ENCODE peak calls at places on chromosomes 16 and 17, in six cellular contexts. A is RWPE1, E is T-helper 1 cell, K is progenitor cell of endocrine pancreas, X is ureter, J is HuH-7.5. Y is an unnamed sample.

GRCh38 chr17:246851-247421 is 65.5 kb upstream of the DOC2B start:
- DNase-seq in A (no peak), E (no peak), K (no peak), X (no peak), J (no peak), Y (peak)

GRCh38 chr16:3188925-3189825 is 1.2 kb downstream of the OR1F1 start:
- DNase-seq in A (peak), E (peak), K (no peak), X (no peak), J (no peak), Y (no peak)

GRCh38 chr17:50883850-50884291 is 17.7 kb upstream of the TOB1 start:
- DNase-seq in A (no peak), E (no peak), K (no peak), X (no peak), J (no peak), Y (no peak)

GRCh38 chr17:51508048-51508447 is 247.7 kb downstream of the UTP18 start:
- DNase-seq in A (no peak), E (no peak), K (no peak), X (no peak), J (no peak), Y (no peak)

GRCh38 chr17:72517413-72518237 is 396.8 kb downstream of the SOX9 start:
- DNase-seq in A (no peak), E (no peak), K (no peak), X (no peak), J (no peak), Y (no peak)

GRCh38 chr17:17300624-17301568 is 2.3 kb upstream of the NT5M start:
- DNase-seq in A (peak), E (peak), K (peak), X (no peak), J (peak), Y (peak)

GRCh38 chr17:33750943-33751701 is 458.0 kb upstream of the ASIC2 start:
- DNase-seq in A (peak), E (peak), K (peak), X (peak), J (peak), Y (no peak)

GRCh38 chr16:10817514-10817913 is 1.1 kb downstream of the TVP23A start:
- DNase-seq in A (no peak), E (no peak), K (no peak), X (no peak), J (no peak), Y (no peak)

GRCh38 chr16:64408699-64409098 is 713.2 kb downstream of the CDH11 start:
- DNase-seq in A (no peak), E (no peak), K (no peak), X (no peak), J (no peak), Y (no peak)

GRCh38 chr17:2244545-2245525 is 58.8 kb downstream of the SMG6 start:
- DNase-seq in A (peak), E (peak), K (peak), X (peak), J (peak), Y (peak)

GRCh38 chr16:49578435-49579024 is 204.9 kb downstream of the C16orf78 start:
- DNase-seq in A (no peak), E (no peak), K (no peak), X (no peak), J (no peak), Y (no peak)

GRCh38 chr17:77516902-77517301 is 376.1 kb downstream of the SEC14L1 start:
- DNase-seq in A (no peak), E (peak), K (no peak), X (no peak), J (no peak), Y (no peak)

GRCh38 chr16:11079657-11080187 is 135.4 kb downstream of the CLEC16A start:
- DNase-seq in A (no peak), E (no peak), K (no peak), X (no peak), J (no peak), Y (no peak)

GRCh38 chr17:47875586-47875985 is 20.4 kb upstream of the SP2 start:
- DNase-seq in A (no peak), E (no peak), K (no peak), X (no peak), J (no peak), Y (no peak)

GRCh38 chr17:31415004-31415454 is 23.6 kb downstream of the RAB11FIP4 start:
- DNase-seq in A (no peak), E (no peak), K (no peak), X (no peak), J (no peak), Y (no peak)

GRCh38 chr17:28792877-28793666 is 49.3 kb downstream of the TRAF4 start:
- DNase-seq in A (no peak), E (no peak), K (no peak), X (no peak), J (no peak), Y (no peak)

GRCh38 chr17:62749926-62750325 is 58.2 kb downstream of the MARCHF10 start:
- DNase-seq in A (no peak), E (no peak), K (no peak), X (no peak), J (no peak), Y (peak)

GRCh38 chr16:23950291-23950894 is 114.6 kb downstream of the PRKCB start:
- DNase-seq in A (no peak), E (peak), K (no peak), X (no peak), J (no peak), Y (no peak)

GRCh38 chr17:46044286-46044928 is 45.4 kb downstream of the STH start:
- DNase-seq in A (peak), E (peak), K (no peak), X (peak), J (no peak), Y (no peak)

GRCh38 chr17:77631307-77631706 is 327.2 kb upstream of the TNRC6C start:
- DNase-seq in A (no peak), E (no peak), K (no peak), X (no peak), J (no peak), Y (no peak)

GRCh38 chr17:68057531-68057952 is 22.0 kb downstream of the KPNA2 start:
- DNase-seq in A (no peak), E (peak), K (no peak), X (no peak), J (peak), Y (peak)

GRCh38 chr16:27522173-27522707 is 27.5 kb downstream of the GTF3C1 start:
- DNase-seq in A (no peak), E (no peak), K (no peak), X (no peak), J (no peak), Y (no peak)

GRCh38 chr17:76147211-76148014 is 6.4 kb upstream of the FOXJ1 start:
- DNase-seq in A (peak), E (no peak), K (no peak), X (no peak), J (no peak), Y (no peak)

GRCh38 chr17:76384222-76384986 is at the start of gene SPHK1:
- DNase-seq in A (peak), E (peak), K (peak), X (no peak), J (peak), Y (peak)

GRCh38 chr17:63961355-63962207 is 11.1 kb downstream of the SCN4A start:
- DNase-seq in A (peak), E (peak), K (peak), X (peak), J (peak), Y (peak)

GRCh38 chr17:65794572-65794971 is 233.1 kb upstream of the AXIN2 start:
- DNase-seq in A (peak), E (no peak), K (no peak), X (no peak), J (peak), Y (no peak)

GRCh38 chr16:79047337-79047736 is 553.2 kb downstream of the MAF start:
- DNase-seq in A (peak), E (peak), K (no peak), X (no peak), J (peak), Y (no peak)

GRCh38 chr16:80824623-80825364 is 20.4 kb upstream of the CDYL2 start:
- DNase-seq in A (peak), E (peak), K (no peak), X (no peak), J (no peak), Y (no peak)

GRCh38 chr16:27785307-27785678 is 235.3 kb downstream of the KATNIP start:
- DNase-seq in A (no peak), E (no peak), K (no peak), X (no peak), J (no peak), Y (peak)

GRCh38 chr16:24698314-24698713 is 31.1 kb upstream of the TNRC6A start:
- DNase-seq in A (no peak), E (no peak), K (no peak), X (no peak), J (no peak), Y (no peak)

GRCh38 chr16:47949276-47949675 is 206.5 kb downstream of the ABCC12 start:
- DNase-seq in A (no peak), E (no peak), K (no peak), X (no peak), J (no peak), Y (peak)

Y was measured in upper lobe of left lung.